ENCODE peak calls at places on chromosomes 5 and 9, in six cellular contexts. H, Z, F, T, D and Q are unnamed samples.
A peak's percentile ranks its signal among the peaks of the same experiment; 100 is the strongest.

GRCh38 chr5:176817864-176818377 is 7.6 kb downstream of the UNC5A start:
- DNase-seq in F (no peak), H (peak; percentile 73), T (no peak), D (peak; percentile 83), Z (no peak), Q (no peak)

GRCh38 chr9:108039012-108039411 is 549.4 kb upstream of the KLF4 start:
- DNase-seq in F (no peak), T (no peak), H (no peak), Z (no peak), D (no peak), Q (no peak)

GRCh38 chr9:78001946-78002731 is 29.5 kb downstream of the GNAQ start:
- DNase-seq in Z (no peak), H (no peak), F (no peak), T (no peak), D (no peak), Q (no peak)

GRCh38 chr9:137064880-137065164 is 5.5 kb downstream of the SAPCD2 start:
- DNase-seq in F (no peak), T (no peak), D (no peak), H (no peak), Z (no peak), Q (no peak)

GRCh38 chr5:113067635-113068344 is 91.2 kb downstream of the DCP2 start:
- DNase-seq in Z (no peak), F (no peak), T (no peak), D (no peak), H (no peak), Q (no peak)

GRCh38 chr5:83377131-83377865 is 94.2 kb upstream of the VCAN start:
- DNase-seq in D (no peak), Z (peak; percentile 68), T (peak; percentile 82), H (no peak), F (no peak), Q (no peak)

GRCh38 chr9:124082622-124083021 is 71.1 kb downstream of the LHX2 start:
- DNase-seq in H (no peak), D (no peak), F (no peak), Z (no peak), T (no peak), Q (no peak)

GRCh38 chr5:96668725-96669124 is 6.5 kb downstream of the CAST start:
- DNase-seq in H (peak; percentile 20), D (peak; percentile 47), T (no peak), F (peak; percentile 66), Z (no peak), Q (no peak)

GRCh38 chr9:110443146-110443877 is 105.6 kb upstream of the TXNDC8 start:
- DNase-seq in D (no peak), Z (peak; percentile 35), F (no peak), T (peak; percentile 8), H (no peak), Q (no peak)

GRCh38 chr9:83714316-83714715 is 6.6 kb upstream of the UBQLN1 start:
- DNase-seq in F (no peak), T (no peak), Z (no peak), D (no peak), H (no peak), Q (no peak)

GRCh38 chr5:133846478-133847226 is 121.8 kb downstream of the C5orf15 start:
- DNase-seq in T (no peak), Z (no peak), H (no peak), D (no peak), F (no peak), Q (no peak)

GRCh38 chr5:119470851-119471451 is 18.7 kb downstream of the HSD17B4 start:
- DNase-seq in H (no peak), T (peak; percentile 41), F (no peak), Z (no peak), D (peak; percentile 56), Q (no peak)

GRCh38 chr9:108466238-108466637 is 389.5 kb downstream of the ACTL7B start:
- DNase-seq in H (no peak), D (no peak), F (no peak), Z (no peak), T (no peak), Q (no peak)

GRCh38 chr5:139451176-139451575 is 11.4 kb downstream of the ECSCR start:
- DNase-seq in Z (no peak), F (no peak), D (no peak), T (no peak), H (no peak), Q (no peak)

GRCh38 chr5:39650234-39650816 is 225.5 kb upstream of the DAB2 start:
- DNase-seq in Z (no peak), F (no peak), D (no peak), H (no peak), T (peak; percentile 4), Q (no peak)

GRCh38 chr5:36607114-36607561 is 732 bp downstream of the SLC1A3 start:
- DNase-seq in F (no peak), T (peak; percentile 73), Z (peak; percentile 25), H (no peak), D (peak; percentile 66), Q (no peak)

GRCh38 chr5:2250365-2250950 is 367.7 kb upstream of the IRX4 start:
- DNase-seq in D (no peak), H (no peak), F (no peak), Z (no peak), T (no peak), Q (no peak)

GRCh38 chr9:132006657-132007370 is 72.9 kb downstream of the MED27 start:
- DNase-seq in D (peak; percentile 35), F (no peak), Z (no peak), H (no peak), T (peak; percentile 70), Q (no peak)

GRCh38 chr5:106880656-106881055 is 790.1 kb downstream of the EFNA5 start:
- DNase-seq in D (no peak), H (no peak), F (no peak), T (no peak), Z (no peak), Q (no peak)

GRCh38 chr9:91837982-91838731 is 111.9 kb downstream of the ROR2 start:
- DNase-seq in T (no peak), F (peak; percentile 64), H (no peak), Z (no peak), D (no peak), Q (no peak)

GRCh38 chr9:37405764-37406380 is 16.6 kb upstream of the GRHPR start:
- DNase-seq in T (peak; percentile 21), H (no peak), F (no peak), Z (no peak), D (no peak), Q (no peak)

GRCh38 chr5:42531611-42532010 is 108.4 kb downstream of the GHR start:
- DNase-seq in T (peak; percentile 15), H (no peak), D (no peak), F (no peak), Z (no peak), Q (no peak)

GRCh38 chr5:88734191-88734640 is 148.8 kb downstream of the MEF2C start:
- DNase-seq in D (no peak), H (no peak), Z (no peak), F (no peak), T (no peak), Q (peak; percentile 53)

GRCh38 chr5:132666310-132667123 is 7.3 kb upstream of the IL4 start:
- DNase-seq in H (no peak), Z (no peak), D (no peak), F (no peak), T (no peak), Q (no peak)

GRCh38 chr9:14314424-14314928 is 535 bp upstream of the NFIB start:
- DNase-seq in T (peak; percentile 32), F (peak; percentile 88), D (peak; percentile 85), Z (no peak), H (peak; percentile 34), Q (no peak)

GRCh38 chr9:85186218-85186585 is 516.7 kb downstream of the NTRK2 start:
- DNase-seq in T (no peak), D (no peak), F (no peak), H (no peak), Z (no peak), Q (no peak)

GRCh38 chr5:81068635-81069034 is 108.5 kb downstream of the RASGRF2 start:
- DNase-seq in H (no peak), Z (no peak), T (no peak), D (peak; percentile 33), F (no peak), Q (no peak)

GRCh38 chr5:149581931-149582768 is 852 bp downstream of the ARHGEF37 start:
- DNase-seq in H (peak; percentile 35), Z (no peak), D (peak; percentile 66), F (peak; percentile 64), T (no peak), Q (no peak)

GRCh38 chr5:13143630-13144029 is 800.9 kb downstream of the DNAH5 start:
- DNase-seq in D (no peak), H (no peak), Z (no peak), T (no peak), F (no peak), Q (no peak)

GRCh38 chr9:128412120-128412790 is 8.4 kb upstream of the CERCAM start:
- DNase-seq in H (peak; percentile 99), D (peak; percentile 96), Z (no peak), T (no peak), F (peak; percentile 61), Q (no peak)
- TF ChIP-seq CTCF in H (peak; percentile 83), D (peak; percentile 92), Z (peak; percentile 69), T (peak; percentile 53), F (peak; percentile 21), Q (peak; percentile 70)

GRCh38 chr5:141155540-141156374 is 5.9 kb downstream of the PCDHB6 start:
- DNase-seq in H (peak; percentile 61), D (peak; percentile 86), F (no peak), Z (no peak), T (no peak), Q (no peak)
- TF ChIP-seq CTCF in H (peak; percentile 55), D (peak; percentile 91), F (no peak), Z (no peak), T (no peak), Q (no peak)

GRCh38 chr5:179405054-179405416 is 59.8 kb upstream of the ADAMTS2 start:
- DNase-seq in H (no peak), D (no peak), F (no peak), Z (no peak), T (no peak), Q (no peak)

GRCh38 chr5:179404321-179405053 is 59.2 kb upstream of the ADAMTS2 start:
- DNase-seq in D (no peak), F (no peak), T (peak; percentile 39), H (no peak), Z (no peak), Q (no peak)

GRCh38 chr5:179406031-179406681 is 60.9 kb upstream of the ADAMTS2 start:
- DNase-seq in D (no peak), F (no peak), T (peak; percentile 33), H (no peak), Z (no peak), Q (no peak)

GRCh38 chr5:179405426-179406030 is 60.3 kb upstream of the ADAMTS2 start:
- DNase-seq in F (no peak), Z (no peak), H (no peak), T (no peak), D (no peak), Q (no peak)

GRCh38 chr5:179403426-179404147 is 58.3 kb upstream of the ADAMTS2 start:
- DNase-seq in T (no peak), Z (no peak), H (no peak), F (no peak), D (no peak), Q (no peak)
- TF ChIP-seq CTCF in T (no peak), Z (no peak), H (no peak), F (no peak), D (no peak), Q (no peak)

GRCh38 chr5:63240063-63240755 is 661.6 kb downstream of the LRRC70 start:
- DNase-seq in F (no peak), H (no peak), Z (no peak), T (no peak), D (no peak), Q (no peak)
- TF ChIP-seq CTCF in F (no peak), H (no peak), Z (no peak), T (no peak), D (no peak), Q (no peak)